ENCODE peak calls at places on chromosomes 3 and 15, in four cellular contexts. O is lung; Y is right cardiac atrium; R is CD4-positive, CD25-positive, alpha-beta regulatory T cell. J is an unnamed sample. For H3K27me3 and H3K4me1, the result is how much of the 10 kb centered on the place peaks cover.

GRCh38 chr3:105527949-105528348 is 161.2 kb downstream of the ALCAM start:
- DNase-seq in O (no peak), R (peak), Y (no peak), J (no peak)

GRCh38 chr3:70824785-70825184 is 512.3 kb upstream of the MDFIC2 start:
- DNase-seq in O (no peak), Y (no peak), R (no peak), J (no peak)

GRCh38 chr3:126490619-126491018 is 14.9 kb upstream of the ZXDC start:
- DNase-seq in O (no peak), R (no peak), Y (no peak), J (no peak)

GRCh38 chr15:59691194-59691805 is 2.2 kb upstream of the BNIP2 start:
- DNase-seq in O (no peak), Y (no peak), R (peak), J (no peak)

GRCh38 chr15:85792102-85792731 is 2.5 kb downstream of the KLHL25 start:
- DNase-seq in Y (peak), R (no peak), O (no peak), J (no peak)

GRCh38 chr15:98830034-98830634 is 177.5 kb downstream of the PGPEP1L start:
- DNase-seq in Y (no peak), O (no peak), R (no peak), J (no peak)

GRCh38 chr3:31579828-31580227 is 47.1 kb downstream of the STT3B start:
- DNase-seq in Y (no peak), O (no peak), R (no peak), J (no peak)

GRCh38 chr3:70926835-70927234 is 614.4 kb upstream of the MDFIC2 start:
- DNase-seq in R (no peak), Y (no peak), O (no peak), J (no peak)

GRCh38 chr3:38268522-38268921 is 2.9 kb downstream of the SLC22A13 start:
- DNase-seq in R (no peak), Y (no peak), O (no peak), J (no peak)

GRCh38 chr15:100902436-100903190 is 16.5 kb upstream of the LRRK1 start:
- DNase-seq in R (no peak), O (peak), Y (peak), J (no peak)

GRCh38 chr3:146250449-146251382 is at the start of gene PLSCR4:
- DNase-seq in Y (peak), O (peak), R (peak), J (no peak)

GRCh38 chr3:134066539-134067310 is 37.0 kb upstream of the SLCO2A1 start:
- DNase-seq in R (no peak), Y (peak), O (no peak), J (peak)

GRCh38 chr3:149363053-149363452 is 14.4 kb downstream of the TM4SF1 start:
- DNase-seq in R (no peak), Y (no peak), O (no peak), J (no peak)

GRCh38 chr3:166283856-166284255 is 446.6 kb upstream of the BCHE start:
- DNase-seq in Y (no peak), R (no peak), O (no peak), J (no peak)

GRCh38 chr3:53375019-53375418 is 27.7 kb upstream of the DCP1A start:
- DNase-seq in O (peak), Y (peak), R (peak), J (no peak)

GRCh38 chr3:60430208-60430607 is 821.0 kb downstream of the FHIT start:
- DNase-seq in Y (no peak), O (no peak), R (peak), J (no peak)

GRCh38 chr3:177478170-177478859 is 281.0 kb upstream of the TBL1XR1 start:
- DNase-seq in R (no peak), O (peak), Y (no peak), J (no peak)

GRCh38 chr3:106294121-106294520 is 425.3 kb upstream of the CBLB start:
- DNase-seq in O (no peak), R (no peak), Y (no peak), J (no peak)

GRCh38 chr3:193974147-193974546 is 161.8 kb upstream of the HES1 start:
- DNase-seq in O (peak), R (no peak), Y (no peak), J (no peak)

GRCh38 chr3:172749201-172749965 is 1.1 kb upstream of the ECT2 start:
- DNase-seq in Y (peak), R (no peak), O (peak), J (no peak)

GRCh38 chr15:47184405-47185221 is 532.7 kb upstream of the SEMA6D start:
- DNase-seq in Y (peak), O (no peak), R (no peak), J (no peak)

GRCh38 chr3:53880396-53881345 is 1.3 kb downstream of the ACTR8 start:
- DNase-seq in Y (no peak), R (no peak), O (no peak), J (no peak)

GRCh38 chr3:51799879-51800757 is 21.1 kb upstream of the IQCF6 start:
- DNase-seq in O (no peak), Y (no peak), R (peak), J (no peak)

GRCh38 chr3:157089455-157090221 is 70.3 kb downstream of the CCNL1 start:
- DNase-seq in Y (peak), R (no peak), O (peak), J (no peak)

GRCh38 chr3:69359339-69359893 is 26.5 kb downstream of the FRMD4B start:
- DNase-seq in O (no peak), Y (no peak), R (no peak), J (no peak)

GRCh38 chr15:25858952-25859760 is 4.0 kb downstream of the ATP10A start:
- DNase-seq in O (no peak), R (no peak), Y (no peak), J (no peak)

GRCh38 chr3:156010829-156011228 is 109.5 kb upstream of the KCNAB1 start:
- DNase-seq in Y (peak), R (no peak), O (no peak), J (no peak)

GRCh38 chr3:132726341-132726823 is 4.2 kb upstream of the NPHP3 start:
- DNase-seq in O (no peak), Y (no peak), R (peak), J (no peak)

GRCh38 chr3:120471643-120472042 is 20.9 kb upstream of the FSTL1 start:
- DNase-seq in Y (no peak), O (no peak), R (no peak), J (no peak)

GRCh38 chr3:76403556-76403955 is 618.2 kb upstream of the ZNF717 start:
- DNase-seq in O (no peak), R (no peak), Y (no peak), J (no peak)

GRCh38 chr3:81581966-81582599 is 179.4 kb downstream of the GBE1 start:
- DNase-seq in O (no peak), R (peak), Y (peak), J (no peak)

GRCh38 chr3:72582211-72582878 is 265.9 kb downstream of the SHQ1 start:
- DNase-seq in O (no peak), R (no peak), Y (no peak), J (no peak)

GRCh38 chr3:181555681-181556080 is 156.0 kb upstream of the SOX2 start:
- DNase-seq in Y (peak), R (no peak), O (no peak), J (no peak)

GRCh38 chr15:88498991-88499390 is 31.5 kb downstream of the MRPS11 start:
- DNase-seq in O (no peak), R (no peak), Y (no peak), J (no peak)

GRCh38 chr3:45110185-45110833 is 35.9 kb downstream of the CDCP1 start:
- DNase-seq in O (no peak), R (peak), Y (no peak), J (no peak)

GRCh38 chr15:78768531-78769408 is 42.5 kb downstream of the ADAMTS7 start:
- DNase-seq in Y (peak), R (no peak), O (no peak), J (no peak)

GRCh38 chr15:71114887-71115566 is at the start of gene THSD4:
- DNase-seq in Y (peak), R (peak), O (peak), J (no peak)

GRCh38 chr3:159787191-159787590 is 201.4 kb upstream of the IL12A start:
- DNase-seq in R (no peak), O (no peak), Y (no peak), J (no peak)

GRCh38 chr3:159787794-159788205 is 200.8 kb upstream of the IL12A start:
- DNase-seq in Y (no peak), R (no peak), O (no peak), J (no peak)

GRCh38 chr3:159785276-159785675 is 203.4 kb upstream of the IL12A start:
- DNase-seq in O (no peak), Y (no peak), R (no peak), J (no peak)

GRCh38 chr3:159788291-159788690 is 200.3 kb upstream of the IL12A start:
- DNase-seq in Y (no peak), O (no peak), R (no peak), J (peak)

GRCh38 chr3:159786489-159787181 is 202.0 kb upstream of the IL12A start:
- DNase-seq in O (no peak), Y (no peak), R (no peak), J (peak)
- H3K27me3 ChIP-seq in O (under half), Y (under half), R (under half), J (under half)

GRCh38 chr15:39585394-39585841 is 4.5 kb downstream of the THBS1 start:
- DNase-seq in R (no peak), O (no peak), Y (no peak), J (no peak)

GRCh38 chr15:39583586-39584265 is 2.8 kb downstream of the THBS1 start:
- DNase-seq in R (peak), O (no peak), Y (peak), J (no peak)

GRCh38 chr15:39585871-39586301 is 5.0 kb downstream of the THBS1 start:
- DNase-seq in R (no peak), O (no peak), Y (no peak), J (no peak)

GRCh38 chr15:39584266-39584659 is 3.4 kb downstream of the THBS1 start:
- DNase-seq in R (no peak), O (no peak), Y (no peak), J (no peak)

DNA sequence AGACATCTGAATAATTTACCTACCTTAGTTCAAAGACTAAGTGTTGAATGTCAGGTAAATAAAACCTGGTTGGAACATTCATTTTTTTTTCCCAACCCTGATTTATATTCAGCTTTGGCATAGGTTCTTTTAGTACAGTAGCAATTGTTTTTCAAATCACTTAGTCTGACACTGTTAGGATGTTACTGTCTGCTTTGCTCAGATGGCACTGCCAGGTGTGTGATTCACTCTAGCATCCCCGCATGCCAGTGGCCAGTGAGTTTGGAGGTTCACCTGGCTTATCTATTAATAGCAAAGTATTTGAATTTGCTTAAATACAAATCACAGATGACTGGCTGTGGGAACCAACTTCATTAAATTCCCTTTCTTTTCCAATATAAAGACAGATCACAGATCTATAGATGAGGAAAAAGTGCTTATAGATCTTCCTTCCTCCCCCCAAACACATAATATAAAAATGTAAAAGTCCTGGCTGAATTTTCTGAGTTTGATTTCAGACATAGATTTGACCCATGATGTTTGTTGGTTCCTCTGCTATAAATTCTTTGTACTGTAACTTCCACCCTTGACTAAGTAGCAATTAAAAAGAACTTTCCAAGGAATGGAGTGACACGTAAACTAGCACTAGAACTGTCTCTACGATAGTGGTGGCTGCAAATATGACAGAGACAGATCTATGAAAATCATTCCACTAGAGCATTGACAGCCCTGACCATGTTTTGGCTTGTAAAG is 3.9 kb downstream of the THBS1 start:
- DNase-seq in R (no peak), O (no peak), Y (no peak), J (no peak)
- H3K4me1 ChIP-seq in R (under half), O (under half), Y (under half), J (half or more)

GRCh38 chr3:123068227-123069020 is 1.6 kb downstream of the PDIA5 start:
- DNase-seq in Y (no peak), R (no peak), O (no peak), J (no peak)

GRCh38 chr3:123070471-123070870 is 3.6 kb downstream of the PDIA5 start:
- DNase-seq in Y (no peak), R (no peak), O (no peak), J (no peak)

GRCh38 chr3:123067689-123068226 is 933 bp downstream of the PDIA5 start:
- DNase-seq in O (no peak), R (peak), Y (no peak), J (no peak)

GRCh38 chr3:123066896-123067688 is at the start of gene PDIA5:
- DNase-seq in Y (peak), R (peak), O (peak), J (peak)

GRCh38 chr3:123069021-123069381 is 2.2 kb downstream of the PDIA5 start:
- DNase-seq in O (no peak), Y (no peak), R (no peak), J (no peak)
- H3K27me3 ChIP-seq in O (under half), Y (under half), R (under half), J (under half)

GRCh38 chr3:123392871-123393620 is 55.8 kb downstream of the ADCY5 start:
- DNase-seq in Y (no peak), R (no peak), O (no peak), J (no peak)

GRCh38 chr3:123394391-123395022 is 54.4 kb downstream of the ADCY5 start:
- DNase-seq in R (no peak), Y (peak), O (no peak), J (no peak)

GRCh38 chr3:123390865-123391613 is 57.9 kb downstream of the ADCY5 start:
- DNase-seq in Y (peak), O (no peak), R (no peak), J (no peak)

GRCh38 chr3:123395235-123395634 is 53.7 kb downstream of the ADCY5 start:
- DNase-seq in R (no peak), Y (peak), O (no peak), J (no peak)

DNA sequence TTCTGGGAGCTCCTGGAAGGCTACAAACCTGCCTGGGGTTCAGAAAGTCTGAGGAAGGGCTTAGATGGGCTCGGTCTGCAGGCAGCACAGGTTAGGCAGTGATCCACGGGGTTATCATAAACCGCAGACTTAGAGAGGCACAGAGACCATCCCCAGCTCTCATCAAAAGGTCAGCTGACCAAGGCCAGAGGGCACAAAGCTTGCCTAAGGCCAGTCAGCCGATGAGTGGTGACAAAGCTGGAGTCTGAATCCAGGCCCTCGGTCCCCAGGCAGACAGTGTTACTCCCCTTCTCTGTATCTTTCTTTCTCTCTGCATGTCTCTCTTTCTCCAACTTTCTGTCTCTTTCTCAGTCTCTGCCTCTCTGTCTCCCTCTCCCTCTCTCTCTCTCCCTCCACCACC is 56.5 kb downstream of the ADCY5 start:
- DNase-seq in R (no peak), Y (peak), O (no peak), J (no peak)
- H3K4me1 ChIP-seq in R (under half), Y (under half), O (under half), J (under half)

DNA sequence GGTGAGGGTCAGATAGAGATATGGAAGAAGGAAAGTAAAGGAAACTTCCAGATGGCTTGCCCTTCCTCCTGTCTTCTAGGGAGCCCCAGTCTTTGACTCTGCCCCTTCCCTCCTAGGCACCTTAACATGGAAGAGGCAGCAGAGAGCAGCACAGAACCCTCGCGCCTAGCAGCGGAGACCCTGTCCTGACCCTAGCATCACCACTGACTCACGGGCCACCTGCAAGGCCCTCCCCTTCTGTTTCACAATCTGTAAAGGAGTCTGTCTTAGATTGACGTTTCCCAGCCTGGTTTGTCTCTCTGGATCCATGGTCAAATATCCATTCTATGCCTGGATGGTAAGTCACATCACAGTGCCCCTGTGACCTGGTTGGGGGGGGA is 29.0 kb downstream of the RNU5B-1 start:
- DNase-seq in Y (no peak), R (no peak), O (no peak), J (no peak)
- H3K27me3 ChIP-seq in Y (under half), R (under half), O (under half), J (under half)

DNA sequence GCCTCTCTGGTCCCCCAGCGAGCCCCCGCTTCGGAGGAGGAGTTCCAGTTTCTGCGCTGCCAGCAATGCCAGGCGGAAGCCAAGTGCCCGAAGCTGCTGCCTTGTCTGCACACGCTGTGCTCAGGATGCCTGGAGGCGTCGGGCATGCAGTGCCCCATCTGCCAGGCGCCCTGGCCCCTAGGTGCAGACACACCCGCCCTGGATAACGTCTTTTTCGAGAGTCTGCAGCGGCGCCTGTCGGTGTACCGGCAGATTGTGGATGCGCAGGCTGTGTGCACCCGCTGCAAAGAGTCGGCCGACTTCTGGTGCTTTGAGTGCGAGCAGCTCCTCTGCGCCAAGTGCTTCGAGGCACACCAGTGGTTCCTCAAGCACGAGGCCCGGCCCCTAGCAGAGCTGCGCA is 3.5 kb downstream of the PML start:
- DNase-seq in O (no peak), Y (peak), R (no peak), J (no peak)
- H3K4me1 ChIP-seq in O (under half), Y (under half), R (half or more), J (half or more)

GRCh38 chr15:48186271-48186670 is 5.2 kb upstream of the CTXN2 start:
- DNase-seq in Y (no peak), R (no peak), O (no peak), J (no peak)

GRCh38 chr15:48190932-48191573 is 412 bp upstream of the CTXN2 start:
- DNase-seq in R (peak), O (peak), Y (peak), J (no peak)

GRCh38 chr15:48191574-48192225 is at the start of gene CTXN2:
- DNase-seq in R (no peak), O (no peak), Y (no peak), J (no peak)
- H3K27me3 ChIP-seq in R (under half), O (under half), Y (under half), J (under half)

GRCh38 chr3:12655701-12656100 is 8.2 kb downstream of the RAF1 start:
- DNase-seq in R (no peak), O (no peak), Y (no peak), J (no peak)

GRCh38 chr3:12658593-12659058 is 5.3 kb downstream of the RAF1 start:
- DNase-seq in Y (no peak), R (no peak), O (no peak), J (no peak)

GRCh38 chr3:12656193-12656592 is 7.7 kb downstream of the RAF1 start:
- DNase-seq in R (no peak), Y (no peak), O (no peak), J (no peak)

GRCh38 chr3:12656850-12657249 is 7.1 kb downstream of the RAF1 start:
- DNase-seq in Y (no peak), O (no peak), R (no peak), J (no peak)

DNA sequence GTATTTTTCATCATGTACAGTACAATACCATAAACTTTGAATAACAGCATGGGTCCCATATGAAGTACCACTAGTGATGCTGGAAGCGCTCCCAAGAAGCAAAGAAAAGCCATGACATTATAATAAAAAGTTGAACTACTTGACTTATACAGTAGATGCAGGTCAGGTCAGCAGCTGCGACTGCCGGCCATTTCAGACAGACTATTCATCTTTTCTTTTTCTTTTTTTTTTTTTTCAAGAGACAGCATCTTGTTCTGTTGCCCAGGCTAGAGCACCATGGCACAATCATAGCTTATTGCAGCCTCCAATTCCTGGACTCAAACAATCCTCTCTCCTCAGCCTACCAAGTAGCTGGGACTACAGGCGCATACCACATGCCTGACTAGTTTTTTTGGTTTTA is 10.1 kb downstream of the RAF1 start:
- DNase-seq in R (no peak), O (no peak), Y (no peak), J (no peak)
- H3K4me1 ChIP-seq in R (under half), O (under half), Y (under half), J (half or more)

GRCh38 chr15:77639431-77639830 is 6.7 kb upstream of the LINGO1 start:
- DNase-seq in R (no peak), O (no peak), Y (no peak), J (no peak)

GRCh38 chr15:77643764-77644163 is 11.1 kb upstream of the LINGO1 start:
- DNase-seq in Y (no peak), O (no peak), R (no peak), J (no peak)

GRCh38 chr15:77642793-77643430 is 10.2 kb upstream of the LINGO1 start:
- DNase-seq in Y (no peak), O (no peak), R (no peak), J (no peak)

GRCh38 chr15:77640615-77641014 is 7.9 kb upstream of the LINGO1 start:
- DNase-seq in Y (no peak), O (no peak), R (no peak), J (no peak)

GRCh38 chr15:77642019-77642418 is 9.3 kb upstream of the LINGO1 start:
- DNase-seq in Y (no peak), R (no peak), O (no peak), J (no peak)
- H3K27me3 ChIP-seq in Y (under half), R (under half), O (under half), J (under half)

J was measured in vagina.